ENCODE peak calls at places on chromosomes 5 and 9, in ten cellular contexts. W, F, P, Q, C, K, I, T, D and O are unnamed samples. For H3K4me1, the result is how much of the 10 kb centered on the place peaks cover.

GRCh38 chr5:119470105-119470763 is 17.9 kb downstream of the HSD17B4 start:
- DNase-seq in D (no peak), I (no peak), Q (no peak), T (no peak), F (no peak), W (no peak), P (no peak), C (no peak), K (no peak), O (peak)

GRCh38 chr9:35914307-35914807 is 5.1 kb downstream of the SPAAR start:
- DNase-seq in W (peak), F (peak), T (no peak), Q (peak), I (peak), D (peak), P (peak), C (peak), K (peak), O (peak)

GRCh38 chr5:127671218-127671617 is 22.3 kb downstream of the CTXN3 start:
- DNase-seq in F (no peak), I (no peak), Q (no peak), P (no peak), C (no peak), W (no peak), D (no peak), K (no peak), T (no peak), O (no peak)

GRCh38 chr5:115962565-115963402 is 509 bp downstream of the LVRN start:
- DNase-seq in I (no peak), K (peak), T (no peak), C (no peak), D (peak), P (no peak), W (peak), Q (peak), F (no peak), O (peak)

GRCh38 chr9:79644048-79644447 is 72.3 kb downstream of the TLE4 start:
- DNase-seq in Q (no peak), C (no peak), W (no peak), D (no peak), F (no peak), T (no peak), K (no peak), P (no peak), I (no peak), O (no peak)

GRCh38 chr5:176846335-176847140 is 36.2 kb downstream of the UNC5A start:
- DNase-seq in C (no peak), T (no peak), D (no peak), K (no peak), W (no peak), Q (no peak), P (no peak), I (no peak), F (no peak), O (no peak)

GRCh38 chr5:5298068-5298633 is 124.3 kb upstream of the ICE1 start:
- DNase-seq in Q (no peak), I (no peak), K (no peak), P (no peak), F (no peak), T (no peak), C (no peak), W (no peak), D (no peak), O (no peak)

GRCh38 chr9:19320495-19320894 is 59.5 kb downstream of the RPS6 start:
- DNase-seq in C (no peak), F (no peak), P (no peak), T (no peak), K (no peak), Q (peak), I (no peak), W (no peak), D (peak), O (no peak)

GRCh38 chr5:11681796-11682195 is 222.4 kb downstream of the CTNND2 start:
- DNase-seq in T (no peak), D (no peak), Q (no peak), P (no peak), K (no peak), C (no peak), F (no peak), I (no peak), W (no peak), O (no peak)

GRCh38 chr9:119556129-119556875 is 187.1 kb upstream of the BRINP1 start:
- DNase-seq in T (peak), Q (peak), D (peak), C (peak), K (peak), P (peak), W (peak), F (peak), I (peak), O (peak)

GRCh38 chr5:150789943-150790611 is 11.5 kb downstream of the SMIM3 start:
- DNase-seq in D (peak), C (no peak), F (peak), T (no peak), Q (peak), P (no peak), K (peak), I (no peak), W (no peak), O (peak)

GRCh38 chr9:69932901-69933300 is 110.7 kb upstream of the MAMDC2 start:
- DNase-seq in P (no peak), F (no peak), W (no peak), I (no peak), Q (no peak), K (no peak), T (no peak), C (peak), D (peak), O (peak)

GRCh38 chr9:1100945-1101344 is 50.8 kb downstream of the DMRT2 start:
- DNase-seq in D (peak), K (peak), W (no peak), Q (peak), I (peak), F (peak), P (peak), C (peak), T (no peak), O (peak)

GRCh38 chr5:11390369-11390768 is 513.9 kb downstream of the CTNND2 start:
- DNase-seq in K (no peak), W (no peak), D (no peak), Q (no peak), I (no peak), C (no peak), F (no peak), T (no peak), P (no peak), O (no peak)

GRCh38 chr5:138950411-138951011 is 75.4 kb upstream of the LRRTM2 start:
- DNase-seq in F (no peak), I (no peak), D (no peak), T (no peak), W (no peak), P (no peak), Q (no peak), K (no peak), C (no peak), O (peak)

GRCh38 chr5:81675420-81675819 is 75.5 kb downstream of the SSBP2 start:
- DNase-seq in K (no peak), Q (no peak), F (no peak), T (no peak), D (no peak), I (no peak), W (no peak), C (no peak), P (no peak), O (no peak)

GRCh38 chr5:158658439-158659230 is 441.1 kb downstream of the EBF1 start:
- DNase-seq in Q (peak), W (no peak), D (no peak), K (no peak), T (no peak), C (no peak), F (peak), I (no peak), P (no peak), O (peak)

GRCh38 chr5:88438006-88438405 is 169.4 kb upstream of the TMEM161B start:
- DNase-seq in W (no peak), I (no peak), C (no peak), D (no peak), Q (no peak), K (no peak), P (no peak), T (no peak), F (no peak), O (no peak)

GRCh38 chr5:14440598-14441401 is 140.8 kb upstream of the OTULINL start:
- DNase-seq in Q (peak), C (no peak), I (peak), F (peak), P (no peak), K (peak), W (peak), D (peak), T (no peak), O (peak)

GRCh38 chr5:157576678-157577077 is 1.1 kb upstream of the ADAM19 start:
- DNase-seq in W (no peak), T (no peak), C (no peak), I (no peak), P (no peak), Q (no peak), D (no peak), F (no peak), K (no peak), O (no peak)

DNA sequence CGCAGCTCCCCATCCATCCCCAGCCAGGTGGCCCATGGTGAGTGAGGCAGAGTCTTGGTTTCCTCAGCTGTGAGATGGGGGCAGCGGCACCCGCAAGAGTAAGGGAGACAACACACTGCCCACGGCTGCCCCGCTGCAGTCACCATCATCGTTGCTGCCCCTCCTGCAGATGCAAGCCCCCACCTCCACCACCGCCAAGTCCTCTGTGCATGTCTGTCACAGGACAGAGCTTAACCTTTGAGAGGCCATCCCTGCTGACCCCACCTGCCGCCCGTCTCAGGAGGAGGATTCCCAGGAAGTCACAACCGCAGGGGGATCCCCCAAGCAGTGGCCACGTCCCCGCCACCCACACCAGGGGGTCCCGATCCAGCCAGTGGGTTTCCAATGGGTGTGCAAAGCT is 113.7 kb downstream of the VAV2 start:
- DNase-seq in P (no peak), K (no peak), I (no peak), Q (no peak), C (no peak), W (no peak), T (no peak), F (no peak), D (no peak), O (no peak)
- H3K4me1 ChIP-seq in P (under half), K (under half), I (under half), Q (under half), C (under half), W (under half), T (under half), F (under half), D (under half), O (under half)

GRCh38 chr5:109805472-109805871 is 115.7 kb downstream of the MAN2A1 start:
- DNase-seq in Q (no peak), F (peak), D (no peak), K (no peak), T (no peak), W (no peak), P (no peak), C (no peak), I (no peak), O (no peak)
- H3K27ac ChIP-seq in Q (no peak), F (no peak), D (no peak), K (no peak), T (no peak), W (no peak), P (no peak), C (no peak), I (no peak), O (no peak)

DNA sequence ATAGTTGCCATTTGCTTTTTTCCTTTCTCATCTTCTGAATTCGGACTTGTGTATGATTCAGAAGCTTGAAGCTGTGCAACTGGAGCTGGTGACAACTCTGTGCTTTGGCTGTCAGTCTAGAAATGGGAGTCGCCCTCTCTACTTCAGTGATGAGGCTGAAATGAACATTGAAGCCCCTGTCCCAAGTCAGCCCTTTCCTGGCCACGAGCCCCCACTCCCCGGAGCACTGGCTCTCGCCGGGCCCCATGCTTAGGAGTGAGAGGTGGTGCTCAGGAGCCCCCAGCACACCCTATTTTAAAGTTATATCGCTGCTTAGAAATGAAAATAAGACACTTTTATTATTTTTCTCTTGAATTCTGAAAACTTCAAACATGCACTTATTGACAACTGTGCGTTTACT is 66.0 kb downstream of the PSMB7 start:
- DNase-seq in P (no peak), I (no peak), W (peak), K (no peak), C (no peak), D (no peak), T (no peak), Q (no peak), F (no peak), O (no peak)
- TF ChIP-seq CTCF in P (no peak), I (no peak), W (no peak), K (no peak), C (no peak), D (no peak), T (no peak), Q (no peak), F (no peak), O (no peak)

DNA sequence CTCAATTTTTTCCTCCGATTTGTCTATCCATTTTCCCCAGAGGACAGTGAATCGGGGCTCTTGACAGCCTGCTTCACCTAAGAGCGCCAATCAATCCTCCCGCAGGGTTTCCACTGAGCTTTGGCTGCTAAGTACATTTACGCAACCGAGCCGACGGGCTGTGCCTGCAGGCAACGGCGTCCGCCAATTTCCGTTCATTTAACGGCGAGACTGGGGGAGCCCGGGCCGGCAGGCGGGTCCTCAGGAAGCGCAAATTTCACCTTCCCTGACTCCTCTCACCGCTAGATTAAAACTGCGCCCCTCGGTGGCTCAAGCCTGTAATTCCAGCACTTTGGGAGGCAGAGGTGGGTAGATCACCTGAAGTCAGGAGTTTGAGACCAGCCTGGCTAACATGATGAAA is 2.7 kb upstream of the NXNL2 start:
- DNase-seq in Q (peak), F (peak), C (no peak), T (no peak), I (peak), D (peak), K (peak), W (peak), P (no peak), O (peak)
- H3K4me1 ChIP-seq in Q (under half), F (under half), C (under half), T (under half), I (under half), D (under half), K (under half), W (under half), P (half or more), O (under half)

DNA sequence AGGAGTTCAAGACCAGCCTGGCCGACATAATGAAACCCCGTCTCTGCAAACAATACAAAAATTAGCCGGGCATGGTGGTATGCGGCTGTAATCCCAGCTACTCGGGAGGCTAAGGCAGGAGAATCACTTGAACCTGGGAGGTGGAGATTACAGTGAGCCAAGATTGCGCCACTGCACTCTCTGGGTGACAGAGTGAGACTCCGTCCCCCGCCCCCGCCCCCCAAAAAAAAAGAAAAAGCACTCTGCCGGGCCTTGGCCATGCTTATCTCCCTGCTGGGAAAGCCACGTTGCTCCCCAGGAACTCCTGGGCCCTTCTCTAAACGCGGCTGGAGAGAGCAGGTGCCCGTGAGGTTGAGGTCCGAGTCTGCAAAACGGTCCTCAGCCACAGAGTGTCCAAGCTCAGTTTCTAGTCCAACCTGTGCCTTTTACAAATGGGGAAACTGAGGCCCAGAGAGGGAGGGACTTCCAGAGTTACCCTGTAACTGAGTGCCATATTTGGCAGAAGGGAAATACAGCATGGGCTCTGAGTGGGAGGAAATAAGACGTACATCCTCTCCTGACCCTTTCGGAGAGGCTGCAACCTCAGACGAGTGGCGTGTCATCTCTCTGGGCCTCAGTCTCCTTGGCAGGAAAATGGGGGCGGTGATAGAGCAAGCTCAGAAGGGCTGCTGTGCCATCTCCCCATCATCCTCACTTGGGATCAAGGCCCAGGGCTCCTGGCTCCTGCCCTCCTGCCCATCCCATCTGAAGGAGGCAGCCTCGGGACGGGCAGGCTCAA is 6.6 kb upstream of the PHYHD1 start:
- DNase-seq in P (no peak), I (no peak), K (no peak), T (no peak), W (no peak), D (no peak), C (no peak), F (no peak), Q (no peak), O (no peak)
- H3K27ac ChIP-seq in P (peak), I (peak), K (peak), T (no peak), W (no peak), D (no peak), C (no peak), F (no peak), Q (no peak), O (no peak)

GRCh38 chr5:181219262-181220177 is 3.6 kb upstream of the TRIM41 start:
- DNase-seq in C (no peak), K (no peak), I (no peak), T (no peak), D (no peak), F (no peak), Q (no peak), P (no peak), W (no peak), O (no peak)

GRCh38 chr5:181218795-181219124 is 4.3 kb upstream of the TRIM41 start:
- DNase-seq in F (no peak), Q (peak), D (no peak), K (no peak), W (no peak), T (no peak), I (no peak), P (no peak), C (no peak), O (no peak)

GRCh38 chr5:181217805-181218065 is 5.3 kb upstream of the TRIM41 start:
- DNase-seq in D (no peak), F (no peak), C (peak), W (no peak), I (no peak), K (no peak), P (no peak), T (no peak), Q (no peak), O (no peak)

GRCh38 chr5:181215997-181216982 is 6.8 kb upstream of the TRIM41 start:
- DNase-seq in W (no peak), C (peak), F (no peak), T (peak), P (no peak), D (no peak), Q (no peak), I (no peak), K (no peak), O (no peak)

DNA sequence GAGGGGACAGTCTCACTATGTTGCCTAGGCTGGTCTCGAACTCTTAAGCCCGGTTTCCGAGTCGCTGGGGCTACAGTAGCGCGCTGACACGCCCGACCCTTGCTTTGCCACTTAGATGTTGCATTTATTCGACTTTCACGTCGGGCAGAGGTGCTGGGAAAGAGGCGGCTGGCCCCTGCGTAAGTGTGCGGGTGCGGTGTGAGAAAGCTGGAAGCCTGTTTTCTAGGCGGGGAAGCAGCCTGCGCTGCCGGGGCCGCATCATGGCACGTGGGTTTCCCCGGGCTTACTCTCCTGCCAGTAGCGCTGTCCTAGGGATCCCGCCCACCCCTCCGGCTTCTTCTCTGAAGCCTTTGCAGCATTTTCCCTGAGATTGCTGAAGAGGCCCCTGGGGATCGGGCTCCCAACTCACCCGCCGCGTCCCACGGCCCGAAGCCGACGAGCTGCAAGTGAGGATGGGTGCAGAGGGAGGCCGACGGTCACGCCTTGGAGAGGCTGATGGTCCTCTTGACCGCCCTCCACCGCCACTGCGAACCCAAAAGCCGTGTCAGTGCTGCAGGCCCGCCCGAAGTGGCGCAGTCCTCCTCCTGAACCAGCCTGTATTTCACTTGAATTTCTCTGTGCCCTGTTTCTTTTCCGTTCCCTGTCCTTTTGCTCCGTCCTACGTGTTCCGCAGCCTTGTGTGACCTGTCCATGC is 5.8 kb upstream of the TRIM41 start:
- DNase-seq in F (peak), I (peak), D (peak), T (no peak), P (peak), C (peak), W (peak), K (peak), Q (peak), O (peak)
- TF ChIP-seq CTCF in F (no peak), I (no peak), D (no peak), T (no peak), P (no peak), C (peak), W (no peak), K (no peak), Q (peak), O (peak)

GRCh38 chr5:135534609-135535419 is 950 bp downstream of the NEUROG1 start:
- DNase-seq in C (no peak), K (no peak), D (no peak), P (no peak), W (no peak), Q (no peak), T (no peak), I (no peak), F (no peak), O (peak)

GRCh38 chr5:135535420-135535819 is 344 bp downstream of the NEUROG1 start:
- DNase-seq in K (no peak), D (no peak), Q (no peak), P (no peak), C (no peak), F (no peak), T (no peak), W (no peak), I (no peak), O (no peak)

GRCh38 chr5:135533794-135534193 is 2.0 kb downstream of the NEUROG1 start:
- DNase-seq in D (no peak), Q (no peak), T (no peak), P (no peak), F (no peak), W (no peak), I (no peak), K (no peak), C (no peak), O (no peak)

GRCh38 chr5:135535820-135536801 is at the start of gene NEUROG1:
- DNase-seq in D (no peak), K (no peak), F (no peak), W (no peak), T (no peak), Q (no peak), C (no peak), I (no peak), P (no peak), O (peak)

GRCh38 chr5:135533346-135533745 is 2.4 kb downstream of the NEUROG1 start:
- DNase-seq in C (no peak), Q (no peak), D (no peak), F (no peak), P (no peak), W (no peak), K (no peak), I (no peak), T (no peak), O (no peak)
- H3K4me1 ChIP-seq in C (under half), Q (under half), D (under half), F (under half), P (under half), W (under half), K (under half), I (under half), T (under half), O (under half)

GRCh38 chr9:137634016-137634415 is 15.2 kb downstream of the EHMT1 start:
- DNase-seq in C (no peak), T (no peak), I (no peak), W (no peak), Q (no peak), F (no peak), D (no peak), P (no peak), K (no peak), O (no peak)
- H3K27ac ChIP-seq in C (peak), T (no peak), I (no peak), W (no peak), Q (no peak), F (no peak), D (no peak), P (no peak), K (no peak), O (no peak)